ENCODE peak calls at places on chromosomes 16 and 17, in five cellular contexts. F is psoas muscle, G is uterus, A is K562, S is Caco-2. V is an unnamed sample.

GRCh38 chr17:22090263-22090935 is 398.1 kb downstream of the KCNJ18 start:
- DNase-seq in F (no peak), A (peak; percentile 69), G (no peak), S (no peak), V (no peak)

GRCh38 chr17:79022507-79022991 is 1.4 kb upstream of the C1QTNF1 start:
- DNase-seq in A (no peak), G (no peak), S (peak; percentile 30), F (no peak), V (no peak)

GRCh38 chr16:57165923-57166322 is 19.9 kb downstream of the PSME3IP1 start:
- DNase-seq in S (no peak), A (no peak), F (no peak), G (no peak), V (no peak)

GRCh38 chr16:23949630-23950290 is 114.0 kb downstream of the PRKCB start:
- DNase-seq in F (peak; percentile 17), S (no peak), G (no peak), A (no peak), V (no peak)

GRCh38 chr17:549197-550040 is 165.2 kb downstream of the VPS53 start:
- DNase-seq in A (no peak), G (no peak), F (no peak), S (no peak), V (no peak)

GRCh38 chr17:3298260-3298659 is at the start of gene OR3A1:
- DNase-seq in S (no peak), A (no peak), F (no peak), G (no peak), V (no peak)

GRCh38 chr17:44557653-44558285 is 485 bp downstream of the FZD2 start:
- DNase-seq in A (no peak), G (peak; percentile 36), S (no peak), F (peak; percentile 38), V (peak; percentile 60)

GRCh38 chr17:78900816-78901215 is 2.2 kb downstream of the CEP295NL start:
- DNase-seq in F (no peak), G (no peak), S (no peak), A (no peak), V (no peak)

GRCh38 chr17:56629450-56630187 is 36.1 kb downstream of the NOG start:
- DNase-seq in F (no peak), A (peak; percentile 42), S (peak; percentile 49), G (no peak), V (peak; percentile 23)

GRCh38 chr16:72942021-72942420 is 105.9 kb downstream of the ZFHX3 start:
- DNase-seq in S (no peak), G (no peak), F (no peak), A (no peak), V (no peak)

GRCh38 chr16:80231888-80232287 is 308.9 kb upstream of the DYNLRB2 start:
- DNase-seq in F (no peak), S (no peak), G (no peak), A (no peak), V (no peak)

GRCh38 chr17:67565068-67565467 is 152.7 kb upstream of the NOL11 start:
- DNase-seq in A (no peak), S (no peak), F (no peak), G (no peak), V (no peak)

GRCh38 chr17:72119963-72120877 is 600 bp upstream of the SOX9 start:
- DNase-seq in S (peak; percentile 46), A (no peak), F (peak; percentile 33), G (no peak), V (peak; percentile 71)
- H3K4me1 ChIP-seq in S (peaks cover 24% of the 10 kb centered on the region), A (peaks cover 5% of the 10 kb centered on the region), F (peaks cover 5% of the 10 kb centered on the region), G (peaks cover 36% of the 10 kb centered on the region), V (no peaks in the 10 kb centered on the region)

GRCh38 chr17:46176975-46177374 is 16.3 kb downstream of the KANSL1 start:
- DNase-seq in S (no peak), F (no peak), G (no peak), A (no peak), V (no peak)
- TF ChIP-seq CTCF in S (no peak), F (no peak), G (no peak), A (no peak), V (no peak)

GRCh38 chr17:75367312-75367711 is 38.2 kb downstream of the GRB2 start:
- DNase-seq in S (no peak), F (no peak), G (no peak), A (no peak), V (no peak)
- H3K4me1 ChIP-seq in S (peaks cover 3% of the 10 kb centered on the region), F (peaks cover 88% of the 10 kb centered on the region), G (peaks cover 8% of the 10 kb centered on the region), A (peaks cover 17% of the 10 kb centered on the region), V (peaks cover 3% of the 10 kb centered on the region)

DNA sequence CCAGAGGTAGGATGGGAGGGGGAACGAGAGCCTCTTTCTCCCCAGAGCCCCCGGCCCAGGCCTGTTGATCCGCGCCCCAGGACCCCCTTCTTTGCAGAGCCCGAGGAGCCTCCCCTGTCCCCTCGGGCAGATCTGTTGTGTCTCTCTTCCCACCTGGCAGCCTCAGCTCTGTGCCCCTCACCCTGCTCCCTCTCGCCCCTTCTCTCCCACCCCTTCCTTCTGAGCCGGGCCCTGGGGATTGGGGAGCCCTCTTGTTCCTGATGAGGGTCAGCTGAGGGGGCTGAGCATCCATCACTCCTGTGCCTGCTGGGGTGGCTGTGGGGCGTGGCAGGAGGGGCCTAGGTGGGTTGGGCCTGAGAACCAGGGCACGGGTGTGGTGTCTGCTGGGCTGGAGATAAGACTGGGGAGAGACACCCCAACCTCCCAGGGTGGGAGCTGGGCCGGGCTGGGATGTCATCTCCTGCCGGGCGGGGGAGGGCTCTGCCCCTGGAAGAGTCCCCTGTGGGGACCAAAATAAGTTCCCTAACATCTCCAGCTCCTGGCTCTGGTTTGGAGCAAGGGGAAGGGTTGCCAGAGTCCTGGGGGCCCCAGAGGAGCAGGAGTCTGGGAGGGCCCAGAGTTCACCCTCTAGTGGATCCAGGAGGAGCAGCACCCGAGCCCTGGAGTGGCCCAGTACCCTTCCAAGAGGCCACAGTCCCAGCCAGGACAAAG is 65.4 kb downstream of the MRC2 start:
- DNase-seq in F (no peak), A (peak; percentile 92), S (peak; percentile 61), G (no peak), V (peak; percentile 58)
- TF ChIP-seq CTCF in F (no peak), A (peak; percentile 68), S (peak; percentile 42), G (peak; percentile 34), V (peak; percentile 61)

GRCh38 chr17:76487451-76488192 is 13.6 kb downstream of the RHBDF2 start:
- DNase-seq in A (no peak), F (no peak), G (no peak), S (no peak), V (no peak)
- H3K4me1 ChIP-seq in A (peaks cover 24% of the 10 kb centered on the region), F (peaks cover 7% of the 10 kb centered on the region), G (no peaks in the 10 kb centered on the region), S (peaks cover 8% of the 10 kb centered on the region), V (peaks cover 4% of the 10 kb centered on the region)

GRCh38 chr17:33049781-33050414 is 58.3 kb downstream of the SPACA3 start:
- DNase-seq in F (no peak), A (peak; percentile 77), S (peak; percentile 50), G (peak; percentile 30), V (peak; percentile 63)
- TF ChIP-seq CTCF in F (peak; percentile 36), A (peak; percentile 81), S (peak; percentile 93), G (peak; percentile 41), V (peak; percentile 97)

DNA sequence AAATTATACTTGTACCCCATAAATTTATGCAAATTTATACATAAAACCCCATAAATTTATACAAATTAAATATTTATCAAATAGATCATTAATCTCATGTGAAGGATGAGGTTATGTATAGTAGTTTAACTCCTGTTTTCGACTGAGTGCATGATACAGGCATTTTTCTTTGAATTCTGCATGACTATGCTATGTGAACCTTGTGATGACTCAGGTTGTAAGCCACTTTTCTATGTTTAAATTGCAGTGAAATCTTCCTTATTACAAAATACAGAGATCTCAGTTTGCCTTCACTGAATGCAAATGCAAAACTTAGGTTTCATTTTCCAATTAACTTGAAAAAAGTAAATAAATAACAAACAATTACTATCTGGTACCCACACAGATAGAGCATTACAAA is 843.7 kb downstream of the CDH11 start:
- DNase-seq in F (no peak), S (no peak), G (no peak), A (no peak), V (no peak)
- H3K4me1 ChIP-seq in F (no peaks in the 10 kb centered on the region), S (no peaks in the 10 kb centered on the region), G (no peaks in the 10 kb centered on the region), A (no peaks in the 10 kb centered on the region), V (no peaks in the 10 kb centered on the region)

GRCh38 chr17:40318835-40319332 is 9.9 kb downstream of the RARA start:
- DNase-seq in A (peak; percentile 57), G (peak; percentile 41), F (no peak), S (peak; percentile 32), V (no peak)
- TF ChIP-seq CTCF in A (peak; percentile 53), G (peak; percentile 15), F (no peak), S (no peak), V (no peak)

GRCh38 chr16:68426355-68426652 is 22.0 kb downstream of the SMPD3 start:
- DNase-seq in S (no peak), G (no peak), F (no peak), A (no peak), V (no peak)

GRCh38 chr16:68432701-68433100 is 15.6 kb downstream of the SMPD3 start:
- DNase-seq in S (no peak), F (no peak), A (no peak), G (no peak), V (no peak)

GRCh38 chr16:68425498-68426354 is 22.6 kb downstream of the SMPD3 start:
- DNase-seq in S (no peak), A (no peak), F (no peak), G (no peak), V (no peak)

GRCh38 chr16:68427649-68428303 is 20.5 kb downstream of the SMPD3 start:
- DNase-seq in F (no peak), G (no peak), S (no peak), A (no peak), V (no peak)

GRCh38 chr16:68429081-68429740 is 19.1 kb downstream of the SMPD3 start:
- DNase-seq in A (no peak), F (no peak), G (no peak), S (no peak), V (no peak)
- H3K4me1 ChIP-seq in A (no peaks in the 10 kb centered on the region), F (no peaks in the 10 kb centered on the region), G (no peaks in the 10 kb centered on the region), S (no peaks in the 10 kb centered on the region), V (no peaks in the 10 kb centered on the region)

GRCh38 chr17:77037943-77038342 is 102.8 kb upstream of the SEC14L1 start:
- DNase-seq in F (no peak), G (no peak), A (no peak), S (no peak), V (no peak)

GRCh38 chr17:77035526-77035925 is 105.2 kb upstream of the SEC14L1 start:
- DNase-seq in A (no peak), F (no peak), S (no peak), G (no peak), V (no peak)

GRCh38 chr17:77036841-77037381 is 103.9 kb upstream of the SEC14L1 start:
- DNase-seq in G (no peak), S (peak; percentile 75), A (peak; percentile 50), F (no peak), V (peak; percentile 64)

GRCh38 chr17:77034677-77035424 is 105.9 kb upstream of the SEC14L1 start:
- DNase-seq in S (no peak), G (no peak), A (no peak), F (no peak), V (no peak)

GRCh38 chr17:77036136-77036840 is 104.5 kb upstream of the SEC14L1 start:
- DNase-seq in A (no peak), G (no peak), S (no peak), F (no peak), V (no peak)
- TF ChIP-seq CTCF in A (no peak), G (no peak), S (no peak), F (no peak), V (no peak)